ENCODE peak calls at places on chromosomes 13 and 19, in seven cellular contexts. E is fibroblast of lung, D is AG04450, P is aorta, B is ascending aorta, V is gastrocnemius medialis, T is fibroblast of the aortic adventitia. U is an unnamed sample.

GRCh38 chr19:33418871-33419762 is 45.6 kb downstream of the CEBPG start:
- DNase-seq in V (no peak), T (no peak), B (no peak), E (no peak), P (no peak), D (no peak), U (no peak)

GRCh38 chr13:46172531-46172991 is 9.4 kb downstream of the LCP1 start:
- DNase-seq in E (no peak), T (no peak), P (no peak), V (no peak), B (no peak), D (no peak), U (no peak)

GRCh38 chr19:54096642-54097106 is 3.9 kb downstream of the OSCAR start:
- DNase-seq in V (no peak), T (peak), E (peak), P (peak), D (no peak), B (no peak), U (peak)

GRCh38 chr13:52921194-52921593 is 72.8 kb upstream of the PCDH8 start:
- DNase-seq in P (no peak), B (no peak), V (peak), D (no peak), T (no peak), E (no peak), U (no peak)

GRCh38 chr13:28356506-28357064 is 138.3 kb downstream of the FLT1 start:
- DNase-seq in B (no peak), P (no peak), V (no peak), T (no peak), D (no peak), E (no peak), U (no peak)

GRCh38 chr19:54094601-54095000 is 6.0 kb downstream of the OSCAR start:
- DNase-seq in P (no peak), B (no peak), E (no peak), D (no peak), T (no peak), V (no peak), U (no peak)

GRCh38 chr13:94329754-94330551 is 149.5 kb downstream of the DCT start:
- DNase-seq in E (peak), V (no peak), P (no peak), D (peak), B (no peak), T (peak), U (peak)

GRCh38 chr19:590396-590745 is 690 bp downstream of the HCN2 start:
- DNase-seq in E (peak), D (no peak), B (no peak), T (peak), P (no peak), V (no peak), U (no peak)

GRCh38 chr13:45073809-45074208 is 46.5 kb upstream of the GTF2F2 start:
- DNase-seq in E (no peak), D (no peak), V (no peak), B (no peak), P (no peak), T (no peak), U (no peak)

GRCh38 chr19:37227996-37228395 is 10.0 kb downstream of the ZNF383 start:
- DNase-seq in P (no peak), D (no peak), T (no peak), V (no peak), B (no peak), E (no peak), U (no peak)

GRCh38 chr19:5789201-5789795 is 1.7 kb downstream of the DUS3L start:
- DNase-seq in P (no peak), D (no peak), B (no peak), T (no peak), E (no peak), V (no peak), U (no peak)

GRCh38 chr13:48816696-48817095 is 159.0 kb upstream of the FNDC3A start:
- DNase-seq in E (no peak), B (no peak), T (no peak), P (no peak), D (no peak), V (no peak), U (no peak)

GRCh38 chr13:22278336-22278929 is 607.6 kb downstream of the FGF9 start:
- DNase-seq in B (no peak), V (no peak), P (peak), E (no peak), T (peak), D (peak), U (no peak)

GRCh38 chr13:51212808-51213728 is 9.1 kb upstream of the FAM124A start:
- DNase-seq in T (no peak), B (no peak), P (no peak), E (peak), V (no peak), D (no peak), U (no peak)

GRCh38 chr19:10114651-10115391 is 3.3 kb downstream of the P2RY11 start:
- DNase-seq in E (no peak), B (no peak), P (peak), V (no peak), T (no peak), D (no peak), U (no peak)

GRCh38 chr19:903266-903797 is 9.7 kb downstream of the R3HDM4 start:
- DNase-seq in V (no peak), T (no peak), P (no peak), B (no peak), D (no peak), E (peak), U (no peak)

GRCh38 chr19:57099199-57099661 is 20.6 kb upstream of the USP29 start:
- DNase-seq in V (no peak), B (no peak), T (peak), D (no peak), P (peak), E (peak), U (no peak)

GRCh38 chr19:51136891-51137551 is 5.1 kb upstream of the SIGLEC7 start:
- DNase-seq in D (no peak), T (no peak), P (peak), E (no peak), V (no peak), B (no peak), U (peak)

GRCh38 chr13:112368883-112369282 is 7.3 kb upstream of the SPACA7 start:
- DNase-seq in P (no peak), B (no peak), D (no peak), E (no peak), V (no peak), T (no peak), U (peak)

GRCh38 chr19:7888826-7889217 is 512 bp downstream of the LRRC8E start:
- DNase-seq in P (no peak), E (no peak), T (no peak), V (no peak), B (no peak), D (no peak), U (no peak)

GRCh38 chr19:7887408-7888144 is 734 bp upstream of the LRRC8E start:
- DNase-seq in V (no peak), E (no peak), T (no peak), P (no peak), B (no peak), D (no peak), U (no peak)

GRCh38 chr19:7883796-7884570 is 4.3 kb upstream of the LRRC8E start:
- DNase-seq in E (no peak), V (no peak), P (no peak), D (no peak), B (no peak), T (peak), U (no peak)

GRCh38 chr19:7885818-7886217 is 2.5 kb upstream of the LRRC8E start:
- DNase-seq in D (no peak), P (no peak), T (no peak), E (no peak), V (no peak), B (no peak), U (no peak)

GRCh38 chr19:7888145-7888825 is at the start of gene LRRC8E:
- DNase-seq in P (no peak), D (no peak), T (peak), B (no peak), V (no peak), E (peak), U (peak)
- H3K4me3 ChIP-seq in P (no peak), D (peak), T (peak), B (peak), V (no peak), E (peak), U (peak)

GRCh38 chr13:98475521-98475920 is 101.4 kb downstream of the STK24 start:
- DNase-seq in T (no peak), V (no peak), E (no peak), P (peak), D (no peak), B (no peak), U (no peak)

GRCh38 chr13:98476538-98476966 is 100.4 kb downstream of the STK24 start:
- DNase-seq in B (peak), E (peak), T (peak), V (no peak), D (no peak), P (peak), U (peak)

GRCh38 chr13:98474292-98474691 is 102.6 kb downstream of the STK24 start:
- DNase-seq in E (no peak), B (no peak), T (no peak), P (no peak), V (no peak), D (no peak), U (no peak)

GRCh38 chr13:98474761-98475160 is 102.1 kb downstream of the STK24 start:
- DNase-seq in D (no peak), B (no peak), V (no peak), E (no peak), P (no peak), T (no peak), U (peak)

DNA sequence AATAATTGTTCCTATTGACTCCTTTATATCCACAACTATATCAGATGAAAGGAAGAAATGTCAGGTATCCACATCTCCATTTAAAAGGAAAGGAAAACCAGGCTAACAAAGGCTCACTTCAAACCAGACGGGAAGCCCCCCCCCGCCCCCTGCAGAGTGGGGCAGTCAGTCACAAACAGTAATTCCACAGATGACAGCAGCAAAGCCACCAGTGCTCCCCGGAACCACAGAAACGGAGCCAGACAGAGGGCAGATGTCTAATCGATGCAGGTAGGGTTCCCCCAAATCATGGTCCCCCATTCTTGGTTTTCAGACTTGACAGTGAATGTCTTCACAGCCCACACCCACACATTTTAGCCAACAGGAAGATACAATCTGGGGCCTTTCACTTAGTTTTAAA is 100.8 kb downstream of the STK24 start:
- DNase-seq in E (no peak), P (no peak), B (no peak), D (no peak), V (no peak), T (no peak), U (peak)
- H3K4me3 ChIP-seq in E (no peak), P (no peak), B (no peak), D (no peak), V (no peak), T (no peak), U (no peak)

DNA sequence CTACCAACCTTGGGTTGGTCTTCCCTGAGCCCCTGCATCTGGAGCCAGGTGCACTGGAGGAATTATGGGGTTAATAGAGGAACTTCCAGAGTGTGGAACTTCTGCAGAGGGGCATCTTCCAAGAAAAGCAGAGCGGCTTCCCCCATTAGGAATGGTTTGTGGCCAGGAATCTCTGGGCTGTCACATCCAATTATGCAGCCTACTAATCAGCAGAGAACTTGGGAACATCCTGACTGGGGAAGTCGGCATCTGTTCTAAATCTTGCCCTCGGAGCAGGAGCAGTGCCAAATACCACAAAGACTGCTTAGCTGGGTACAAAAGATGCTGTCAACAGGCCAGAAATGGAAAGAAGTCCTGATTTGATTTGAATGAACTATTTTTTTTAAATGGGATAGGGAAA is 435.1 kb downstream of the ZNF536 start:
- DNase-seq in B (no peak), V (no peak), T (no peak), P (no peak), E (no peak), D (no peak), U (no peak)
- H3K4me3 ChIP-seq in B (no peak), V (no peak), T (no peak), P (no peak), E (no peak), D (no peak), U (no peak)

GRCh38 chr19:55239004-55239403 is 10.4 kb upstream of the TMEM86B start:
- DNase-seq in B (no peak), V (no peak), D (no peak), T (no peak), P (peak), E (no peak), U (no peak)
- H3K4me3 ChIP-seq in B (no peak), V (no peak), D (no peak), T (no peak), P (no peak), E (no peak), U (no peak)

DNA sequence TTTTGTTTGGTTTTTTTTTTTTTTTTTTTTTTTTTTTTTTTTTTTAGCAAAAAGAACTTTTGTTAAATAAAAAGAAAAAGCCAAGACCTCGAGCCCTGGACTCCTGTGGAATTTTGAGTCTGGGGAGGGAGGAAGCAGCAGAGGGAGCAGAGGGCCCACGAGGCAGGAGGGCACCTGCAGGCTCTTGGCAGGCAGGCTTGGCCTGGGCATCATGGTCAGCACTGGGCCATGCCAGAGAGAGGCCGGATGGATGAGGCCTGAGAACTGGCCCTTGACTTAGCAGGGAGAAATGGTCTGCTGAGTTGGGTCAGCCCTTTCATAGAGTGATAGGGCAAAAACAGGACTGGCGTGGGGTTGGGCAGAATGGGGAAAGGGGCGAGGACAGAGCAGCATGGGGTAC is 100.4 kb downstream of the GPR12 start:
- DNase-seq in T (no peak), D (no peak), B (no peak), E (no peak), P (no peak), V (no peak), U (no peak)
- H3K4me3 ChIP-seq in T (no peak), D (no peak), B (no peak), E (no peak), P (no peak), V (no peak), U (no peak)

DNA sequence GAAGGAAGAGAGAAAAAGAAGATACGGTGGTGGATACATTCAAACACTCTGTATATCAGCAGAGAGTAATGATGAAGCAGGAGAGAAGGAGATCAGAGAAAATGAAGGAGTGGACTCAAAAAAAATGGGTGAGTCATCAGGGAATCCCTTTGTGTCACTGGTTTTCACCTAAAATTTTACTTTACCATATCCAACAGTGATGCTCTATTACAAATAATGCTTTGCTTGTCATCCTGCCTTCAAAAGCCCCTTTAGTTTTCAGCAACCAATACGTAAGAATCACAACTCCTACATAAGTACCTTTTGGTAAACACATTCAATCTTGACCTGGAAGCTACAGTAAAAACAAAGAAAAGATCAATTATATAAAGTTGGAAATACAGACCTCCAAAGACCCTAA is 88.8 kb downstream of the ENOX1 start:
- DNase-seq in V (no peak), P (no peak), D (no peak), B (no peak), E (no peak), T (no peak), U (no peak)
- H3K4me3 ChIP-seq in V (no peak), P (no peak), D (no peak), B (no peak), E (no peak), T (no peak), U (no peak)

GRCh38 chr19:3667037-3667638 is 33.1 kb downstream of the PIP5K1C start:
- DNase-seq in D (no peak), B (no peak), V (no peak), P (no peak), T (no peak), E (no peak), U (no peak)

GRCh38 chr19:3665681-3666544 is 34.4 kb downstream of the PIP5K1C start:
- DNase-seq in V (no peak), B (no peak), P (peak), T (peak), E (no peak), D (no peak), U (peak)

GRCh38 chr19:3667766-3668165 is 32.5 kb downstream of the PIP5K1C start:
- DNase-seq in B (no peak), D (no peak), P (no peak), E (no peak), V (no peak), T (no peak), U (no peak)

GRCh38 chr19:3663838-3664237 is 36.4 kb downstream of the PIP5K1C start:
- DNase-seq in E (no peak), D (no peak), B (no peak), T (no peak), V (no peak), P (no peak), U (no peak)

DNA sequence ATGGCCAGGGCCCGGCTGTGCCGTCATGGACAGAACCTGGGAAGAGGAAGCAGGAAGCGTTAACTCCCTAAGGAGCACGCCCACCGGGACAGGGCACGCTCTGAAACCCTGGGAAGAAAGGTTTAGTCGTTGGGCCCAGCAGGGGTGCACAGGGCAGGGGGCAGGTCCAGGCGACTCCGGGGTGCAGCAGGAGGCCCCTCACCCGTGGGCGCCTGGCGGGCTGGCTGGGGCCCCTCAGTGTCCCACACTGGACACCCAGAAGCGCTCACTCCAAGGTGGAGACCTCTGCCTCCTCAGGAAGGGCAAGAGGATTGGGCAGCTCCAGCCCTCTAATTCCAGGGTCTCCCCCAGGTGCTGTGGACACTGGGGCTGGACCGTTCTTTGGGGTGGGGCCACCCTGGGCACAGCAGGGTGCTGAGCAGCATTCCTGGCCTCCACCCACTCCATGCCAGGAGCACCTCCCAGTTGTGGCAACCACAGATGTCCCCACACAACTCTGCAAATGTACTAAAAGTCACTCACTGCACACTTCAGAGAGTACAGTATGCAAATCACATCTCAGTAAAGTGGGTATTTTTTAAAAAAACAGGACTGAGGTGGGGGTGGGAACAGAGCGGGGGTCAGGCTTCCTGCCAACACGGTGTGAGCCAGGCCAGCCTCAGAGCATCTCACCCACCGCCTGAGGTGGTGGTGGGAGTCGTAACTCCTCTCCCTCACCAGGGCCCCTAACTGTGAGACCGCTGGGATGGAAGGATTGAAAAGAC is 35.2 kb downstream of the PIP5K1C start:
- DNase-seq in B (no peak), E (no peak), V (no peak), D (no peak), P (no peak), T (no peak), U (no peak)
- H3K4me3 ChIP-seq in B (no peak), E (no peak), V (no peak), D (no peak), P (no peak), T (no peak), U (no peak)

GRCh38 chr19:4679416-4679815 is 9.3 kb upstream of the MYDGF start:
- DNase-seq in D (no peak), B (no peak), P (no peak), V (no peak), E (no peak), T (no peak), U (no peak)
- H3K4me3 ChIP-seq in D (no peak), B (no peak), P (no peak), V (no peak), E (no peak), T (no peak), U (no peak)

DNA sequence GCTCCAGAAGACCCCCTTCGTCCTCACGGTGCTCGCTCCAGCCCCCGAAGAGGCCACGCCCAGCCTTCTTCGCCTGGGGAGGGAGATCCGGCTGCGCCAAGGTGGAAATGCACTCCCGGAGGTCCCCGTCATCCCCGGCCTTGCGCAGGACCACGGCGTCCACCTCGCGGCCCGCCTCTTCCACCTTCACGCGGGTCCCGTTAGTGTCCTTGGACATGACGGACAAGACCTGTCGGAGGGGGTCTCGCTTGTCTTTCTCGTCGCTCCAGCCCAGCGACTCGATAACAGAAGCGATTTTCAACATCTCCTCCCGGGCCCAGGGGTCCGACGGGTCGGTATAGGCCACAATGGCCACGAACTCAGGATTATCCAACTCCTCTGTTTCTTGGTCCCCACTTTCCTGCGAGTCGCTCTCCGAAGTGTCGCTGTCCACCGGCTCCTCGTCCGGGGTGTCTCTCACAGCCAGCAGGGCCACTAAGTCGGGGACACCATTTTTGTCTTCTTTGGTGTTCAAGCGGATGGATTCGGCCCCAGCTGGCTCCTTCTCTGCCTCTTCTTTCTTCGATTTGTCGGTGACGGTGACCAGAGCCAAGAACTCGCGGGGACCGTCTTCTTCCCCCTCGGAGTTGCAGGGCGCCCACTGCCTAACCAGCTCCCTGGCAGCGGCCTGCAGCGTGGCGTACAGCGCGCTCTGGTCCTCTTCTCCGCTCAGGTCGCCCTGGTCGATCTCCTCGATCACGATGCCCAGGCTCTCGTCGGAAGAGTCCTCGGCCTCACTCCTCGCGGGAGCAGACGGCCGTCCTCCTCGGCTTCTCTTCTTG is 1.3 kb downstream of the PNMA8B start:
- DNase-seq in P (peak), B (no peak), T (no peak), V (no peak), D (no peak), E (no peak), U (no peak)
- H3K4me3 ChIP-seq in P (no peak), B (peak), T (no peak), V (peak), D (no peak), E (no peak), U (no peak)

U was measured in lower leg skin.